ENCODE peak calls at places on chromosomes 4 and X, in six cellular contexts. H is NCI-H748 treated with DMSO at 0.1 percent for 48 hours, Y is occipital lobe, Q is NCI-H774, B is hypothalamus, E is AG08396. A is an unnamed sample.
A peak's percentile ranks its signal among the peaks of the same experiment; 100 is the strongest.

GRCh38 chr4:165540206-165540865 is 161.5 kb downstream of the CPE start:
- DNase-seq in H (no peak), Y (no peak), Q (no peak), B (no peak), E (no peak), A (no peak)

GRCh38 chr4:106614446-106614845 is 245.9 kb upstream of the GIMD1 start:
- DNase-seq in H (no peak), Y (no peak), Q (no peak), B (no peak), E (peak; percentile 14), A (no peak)

GRCh38 chrX:9327747-9328145 is 137.1 kb upstream of the TBL1X start:
- DNase-seq in H (no peak), Y (no peak), Q (no peak), B (no peak), E (peak; percentile 58), A (no peak)

GRCh38 chr4:150229538-150229937 is 151.3 kb downstream of the DCLK2 start:
- DNase-seq in H (no peak), Y (no peak), Q (no peak), B (no peak), E (no peak), A (no peak)

GRCh38 chrX:48086119-48086518 is 14.7 kb upstream of the ZNF630 start:
- DNase-seq in H (no peak), Y (no peak), Q (no peak), B (no peak), E (no peak), A (no peak)

GRCh38 chr4:59960143-59960542 is 1240.0 kb upstream of the ADGRL3 start:
- DNase-seq in H (no peak), Y (no peak), Q (no peak), B (no peak), E (no peak), A (no peak)

GRCh38 chr4:82223715-82224114 is 150.1 kb downstream of the HNRNPD start:
- DNase-seq in H (no peak), Y (no peak), Q (no peak), B (peak; percentile 1), E (no peak), A (no peak)

GRCh38 chr4:4430492-4431195 is 43.7 kb downstream of the NSG1 start:
- DNase-seq in H (no peak), Y (no peak), Q (no peak), B (no peak), E (peak; percentile 90), A (peak; percentile 52)

GRCh38 chr4:86963697-86964096 is 28.9 kb downstream of the AFF1 start:
- DNase-seq in H (no peak), Y (no peak), Q (no peak), B (no peak), E (no peak), A (no peak)

GRCh38 chrX:43707812-43708548 is 51.9 kb downstream of the MAOA start:
- DNase-seq in H (no peak), Y (no peak), Q (no peak), B (no peak), E (no peak), A (no peak)

GRCh38 chrX:150314186-150314585 is 48.9 kb upstream of the MAMLD1 start:
- DNase-seq in H (no peak), Y (no peak), Q (no peak), B (no peak), E (no peak), A (no peak)

GRCh38 chrX:80471582-80471981 is 51.3 kb downstream of the TENT5D start:
- DNase-seq in H (no peak), Y (no peak), Q (no peak), B (no peak), E (no peak), A (no peak)

GRCh38 chrX:36609653-36610585 is 398.2 kb upstream of the FAM47C start:
- DNase-seq in H (no peak), Y (no peak), Q (no peak), B (no peak), E (no peak), A (no peak)

GRCh38 chr4:113760094-113760851 is 1.3 kb downstream of the CAMK2D start:
- DNase-seq in H (peak; percentile 41), Y (peak; percentile 50), Q (no peak), B (no peak), E (peak; percentile 12), A (peak; percentile 18)

GRCh38 chr4:35608205-35608604 is 636.1 kb downstream of the ARAP2 start:
- DNase-seq in H (no peak), Y (no peak), Q (no peak), B (no peak), E (no peak), A (no peak)

GRCh38 chr4:153555730-153556440 is 89.7 kb downstream of the TMEM131L start:
- DNase-seq in H (no peak), Y (no peak), Q (no peak), B (no peak), E (peak; percentile 40), A (no peak)

GRCh38 chr4:157265281-157265680 is 44.8 kb downstream of the GRIA2 start:
- DNase-seq in H (peak; percentile 29), Y (no peak), Q (no peak), B (no peak), E (peak; percentile 1), A (peak; percentile 56)

GRCh38 chr4:159188646-159189045 is 85.8 kb downstream of the RAPGEF2 start:
- DNase-seq in H (no peak), Y (no peak), Q (no peak), B (no peak), E (no peak), A (no peak)

GRCh38 chr4:80434238-80434637 is 98.7 kb downstream of the CFAP299 start:
- DNase-seq in H (no peak), Y (no peak), Q (no peak), B (no peak), E (peak; percentile 12), A (no peak)

GRCh38 chrX:13868481-13869040 is 51.7 kb upstream of the GPM6B start:
- DNase-seq in H (no peak), Y (no peak), Q (no peak), B (no peak), E (no peak), A (no peak)

GRCh38 chr4:182788197-182788596 is 129.0 kb downstream of the DCTD start:
- DNase-seq in H (no peak), Y (no peak), Q (no peak), B (no peak), E (no peak), A (no peak)

GRCh38 chr4:100079264-100079663 is 111.0 kb downstream of the DDIT4L start:
- DNase-seq in H (no peak), Y (no peak), Q (no peak), B (no peak), E (no peak), A (no peak)

GRCh38 chr4:186204103-186204559 is 12.8 kb downstream of the CYP4V2 start:
- DNase-seq in H (no peak), Y (no peak), Q (no peak), B (no peak), E (no peak), A (no peak)

GRCh38 chr4:182929296-182929695 is 12.1 kb upstream of the DCTD start:
- DNase-seq in H (no peak), Y (no peak), Q (no peak), B (no peak), E (peak; percentile 78), A (no peak)

GRCh38 chrX:17077349-17077748 is 130.9 kb downstream of the REPS2 start:
- DNase-seq in H (no peak), Y (no peak), Q (no peak), B (no peak), E (no peak), A (no peak)

GRCh38 chrX:152600853-152601635 is 36.7 kb upstream of the GABRQ start:
- DNase-seq in H (no peak), Y (peak; percentile 33), Q (peak; percentile 9), B (no peak), E (no peak), A (no peak)

GRCh38 chrX:17359500-17359899 is 15.5 kb upstream of the NHS start:
- DNase-seq in H (no peak), Y (no peak), Q (no peak), B (no peak), E (no peak), A (no peak)

GRCh38 chr4:105280338-105280809 is 133.7 kb downstream of the TET2 start:
- DNase-seq in H (no peak), Y (no peak), Q (no peak), B (no peak), E (peak; percentile 43), A (no peak)

GRCh38 chrX:87409113-87409841 is 108.3 kb upstream of the KLHL4 start:
- DNase-seq in H (no peak), Y (peak; percentile 2), Q (no peak), B (no peak), E (peak; percentile 2), A (no peak)

GRCh38 chr4:84647307-84647884 is 64.5 kb downstream of the CDS1 start:
- DNase-seq in H (peak; percentile 1), Y (no peak), Q (no peak), B (no peak), E (no peak), A (peak; percentile 47)

GRCh38 chrX:120794525-120794975 is 81.1 kb downstream of the CT47B1 start:
- DNase-seq in H (no peak), Y (no peak), Q (no peak), B (no peak), E (no peak), A (no peak)

GRCh38 chr4:72525938-72526337 is 43.1 kb downstream of the ADAMTS3 start:
- DNase-seq in H (no peak), Y (no peak), Q (no peak), B (no peak), E (no peak), A (no peak)

GRCh38 chr4:146637853-146638800 is 566 bp upstream of the POU4F2 start:
- DNase-seq in H (peak; percentile 18), Y (no peak), Q (peak; percentile 19), B (no peak), E (no peak), A (peak; percentile 14)